ENCODE peak calls at places on chromosomes 12 and 14, in five cellular contexts. C is ELR; Z is DMS 273 treated with DMSO at 0.1 percent for 48 hours; G is CD4-positive, alpha-beta memory T cell; R is CD4-positive, alpha-beta T cell. H is an unnamed sample.

GRCh38 chr12:69655616-69656336 is 43.3 kb downstream of the BEST3 start:
- DNase-seq in G (no peak), C (peak; percentile 85), R (no peak), Z (no peak), H (peak; percentile 86)

GRCh38 chr14:105999361-106000028 is 473.1 kb downstream of the TMEM121 start:
- DNase-seq in C (peak; percentile 55), G (peak; percentile 66), R (no peak), Z (peak; percentile 32), H (no peak)

GRCh38 chr14:73262427-73263183 is 25.3 kb downstream of the PAPLN start:
- DNase-seq in R (no peak), Z (no peak), G (no peak), C (no peak), H (no peak)

GRCh38 chr12:132312516-132312915 is 16.9 kb downstream of the GALNT9 start:
- DNase-seq in R (no peak), G (no peak), Z (no peak), C (no peak), H (no peak)

GRCh38 chr14:71136386-71137060 is 229.3 kb downstream of the PCNX1 start:
- DNase-seq in C (no peak), R (no peak), G (no peak), Z (no peak), H (no peak)

GRCh38 chr14:65057704-65058103 is 44.6 kb downstream of the MAX start:
- DNase-seq in Z (no peak), R (no peak), C (no peak), G (no peak), H (no peak)

GRCh38 chr12:103503546-103504480 is 8.0 kb upstream of the C12orf42 start:
- DNase-seq in G (peak; percentile 63), Z (no peak), R (peak; percentile 65), C (peak; percentile 8), H (peak; percentile 68)

GRCh38 chr12:97404549-97404948 is 58.1 kb upstream of the RMST start:
- DNase-seq in G (no peak), Z (no peak), R (no peak), C (peak; percentile 26), H (peak; percentile 56)

GRCh38 chr14:24965934-24966593 is 83.9 kb downstream of the STXBP6 start:
- DNase-seq in Z (peak; percentile 43), C (peak; percentile 20), R (no peak), G (no peak), H (peak; percentile 2)

GRCh38 chr12:110109037-110109836 is 14.9 kb upstream of the IFT81 start:
- DNase-seq in G (no peak), Z (peak; percentile 70), C (peak; percentile 91), R (no peak), H (peak; percentile 89)

GRCh38 chr12:89333564-89334252 is 18.6 kb downstream of the DUSP6 start:
- DNase-seq in G (no peak), Z (no peak), C (peak; percentile 23), R (no peak), H (no peak)

GRCh38 chr12:110012137-110012536 is 12.9 kb downstream of the ANKRD13A start:
- DNase-seq in Z (no peak), G (no peak), R (no peak), C (no peak), H (no peak)

GRCh38 chr14:98958048-98959031 is 313.7 kb downstream of the BCL11B start:
- DNase-seq in C (no peak), G (no peak), Z (no peak), R (no peak), H (no peak)

GRCh38 chr12:58425481-58426392 is 484.4 kb downstream of the ATP23 start:
- DNase-seq in G (no peak), R (no peak), Z (no peak), C (peak; percentile 97), H (peak; percentile 91)

GRCh38 chr14:24251880-24252288 is 9.5 kb upstream of the TINF2 start:
- DNase-seq in C (peak; percentile 73), R (no peak), Z (no peak), G (no peak), H (peak; percentile 39)

GRCh38 chr12:24172773-24173447 is 223.4 kb upstream of the SOX5 start:
- DNase-seq in Z (no peak), C (no peak), G (no peak), R (no peak), H (no peak)